ENCODE peak calls at places on chromosomes 7 and 10, in five cellular contexts. G, K, T, X and A are unnamed samples.

GRCh38 chr10:124735491-124736286 is 8.5 kb downstream of the FAM53B start:
- DNase-seq in T (no peak), X (no peak), K (no peak), G (no peak), A (no peak)

GRCh38 chr7:7996568-7996967 is 28.0 kb downstream of the GLCCI1 start:
- DNase-seq in K (no peak), G (peak), T (no peak), X (no peak), A (no peak)

GRCh38 chr7:148501707-148502139 is 88.8 kb upstream of the C7orf33 start:
- DNase-seq in G (no peak), T (peak), X (no peak), K (no peak), A (no peak)

GRCh38 chr10:77713506-77714280 is 76.1 kb upstream of the KCNMA1 start:
- DNase-seq in T (no peak), K (no peak), X (no peak), G (peak), A (no peak)

GRCh38 chr10:44975487-44976331 is 2.9 kb downstream of the DEPP1 start:
- DNase-seq in X (no peak), K (no peak), G (peak), T (peak), A (peak)

GRCh38 chr10:28668363-28669226 is 8.7 kb upstream of the BAMBI start:
- DNase-seq in K (peak), G (no peak), X (peak), T (peak), A (peak)

GRCh38 chr10:30384791-30385201 is 35.7 kb upstream of the MTPAP start:
- DNase-seq in K (no peak), X (no peak), T (peak), G (peak), A (no peak)

GRCh38 chr7:1738511-1738910 is 68.4 kb downstream of the ELFN1 start:
- DNase-seq in T (no peak), X (no peak), K (no peak), G (no peak), A (no peak)

GRCh38 chr7:504221-505081 is 15.2 kb downstream of the PDGFA start:
- DNase-seq in T (no peak), K (peak), G (no peak), X (no peak), A (no peak)

GRCh38 chr7:738723-739454 is 11.8 kb upstream of the PRKAR1B start:
- DNase-seq in T (no peak), X (no peak), G (no peak), K (peak), A (no peak)

GRCh38 chr7:12458520-12459131 is 55.0 kb upstream of the VWDE start:
- DNase-seq in T (peak), G (peak), X (peak), K (no peak), A (no peak)

GRCh38 chr7:100837099-100837836 is 9.9 kb upstream of the EPHB4 start:
- DNase-seq in G (peak), T (peak), K (peak), X (peak), A (peak)

GRCh38 chr7:102467581-102468415 is 3.0 kb downstream of the LRWD1 start:
- DNase-seq in K (peak), T (no peak), X (no peak), G (no peak), A (peak)

GRCh38 chr10:116809528-116810500 is 39.5 kb upstream of the ENO4 start:
- DNase-seq in G (peak), K (no peak), X (no peak), T (peak), A (no peak)

GRCh38 chr7:103524042-103524907 is 78.3 kb upstream of the SLC26A5 start:
- DNase-seq in X (peak), T (peak), G (peak), K (no peak), A (no peak)

GRCh38 chr7:98617051-98617959 is at the start of gene NPTX2:
- DNase-seq in G (no peak), K (peak), X (peak), T (peak), A (no peak)

GRCh38 chr10:96536129-96536528 is 22.4 kb upstream of the TLL2 start:
- DNase-seq in X (no peak), T (no peak), K (no peak), G (no peak), A (no peak)

GRCh38 chr10:91838199-91838598 is 40.0 kb downstream of the TNKS2 start:
- DNase-seq in G (no peak), T (no peak), K (no peak), X (no peak), A (no peak)

GRCh38 chr10:121527690-121528089 is 70.6 kb downstream of the FGFR2 start:
- DNase-seq in X (peak), G (no peak), T (peak), K (no peak), A (peak)

GRCh38 chr10:124339951-124340760 is 78.6 kb downstream of the OAT start:
- DNase-seq in G (peak), K (no peak), X (no peak), T (no peak), A (peak)

GRCh38 chr7:22723642-22724041 is 3.4 kb upstream of the IL6 start:
- DNase-seq in K (peak), G (peak), T (no peak), X (no peak), A (no peak)

GRCh38 chr7:28573751-28574295 is 161.5 kb downstream of the CREB5 start:
- DNase-seq in X (peak), T (no peak), K (no peak), G (peak), A (no peak)

GRCh38 chr10:98610301-98610700 is 163.6 kb upstream of the HPS1 start:
- DNase-seq in T (no peak), X (no peak), K (no peak), G (peak), A (no peak)

GRCh38 chr7:99752354-99752753 is 17.4 kb upstream of the CYP3A7 start:
- DNase-seq in T (no peak), X (no peak), K (no peak), G (peak), A (no peak)